ENCODE peak calls at places on chromosomes 4 and X, in five cellular contexts. One of them, this sample, is unnamed.

GRCh38 chrX:149374751-149375150 is 130.4 kb downstream of the IDS start:
- DNase-seq in K562: no peak
- DNase-seq in endothelial cell of umbilical vein: no peak
- DNase-seq in HepG2: no peak
- DNase-seq in A549: no peak
- DNase-seq in this sample: no peak

GRCh38 chr4:89879201-89879600 is 15.5 kb upstream of the MMRN1 start:
- DNase-seq in K562: no peak
- DNase-seq in endothelial cell of umbilical vein: no peak
- DNase-seq in HepG2: no peak
- DNase-seq in A549: no peak
- DNase-seq in this sample: no peak

GRCh38 chr4:48339642-48340041 is 1.7 kb upstream of the SLAIN2 start:
- DNase-seq in K562: no peak
- DNase-seq in endothelial cell of umbilical vein: no peak
- DNase-seq in HepG2: no peak
- DNase-seq in A549: no peak
- DNase-seq in this sample: no peak

GRCh38 chrX:83416273-83416672 is 91.8 kb upstream of the POU3F4 start:
- DNase-seq in K562: no peak
- DNase-seq in endothelial cell of umbilical vein: no peak
- DNase-seq in HepG2: no peak
- DNase-seq in A549: no peak
- DNase-seq in this sample: no peak

GRCh38 chr4:176259330-176260090 is 9.5 kb downstream of the ASB5 start:
- DNase-seq in K562: no peak
- DNase-seq in endothelial cell of umbilical vein: no peak
- DNase-seq in HepG2: no peak
- DNase-seq in A549: no peak
- DNase-seq in this sample: no peak

GRCh38 chrX:7147431-7147977 is at the start of gene STS:
- DNase-seq in K562: no peak
- DNase-seq in endothelial cell of umbilical vein: peak
- DNase-seq in HepG2: no peak
- DNase-seq in A549: no peak
- DNase-seq in this sample: peak

GRCh38 chr4:156635046-156635445 is 336.6 kb downstream of the PDGFC start:
- DNase-seq in K562: no peak
- DNase-seq in endothelial cell of umbilical vein: no peak
- DNase-seq in HepG2: no peak
- DNase-seq in A549: no peak
- DNase-seq in this sample: no peak

GRCh38 chr4:18322111-18322510 is 300.6 kb upstream of the LCORL start:
- DNase-seq in K562: no peak
- DNase-seq in endothelial cell of umbilical vein: no peak
- DNase-seq in HepG2: no peak
- DNase-seq in A549: no peak
- DNase-seq in this sample: no peak

GRCh38 chr4:184591070-184591677 is 58.1 kb downstream of the CASP3 start:
- DNase-seq in K562: no peak
- DNase-seq in endothelial cell of umbilical vein: no peak
- DNase-seq in HepG2: no peak
- DNase-seq in A549: no peak
- DNase-seq in this sample: no peak

GRCh38 chr4:5708171-5708828 is at the start of gene EVC2:
- DNase-seq in K562: peak
- DNase-seq in endothelial cell of umbilical vein: peak
- DNase-seq in HepG2: no peak
- DNase-seq in A549: peak
- DNase-seq in this sample: peak

GRCh38 chr4:5638976-5639375 is 69.4 kb downstream of the EVC2 start:
- DNase-seq in K562: no peak
- DNase-seq in endothelial cell of umbilical vein: no peak
- DNase-seq in HepG2: no peak
- DNase-seq in A549: peak
- DNase-seq in this sample: no peak

GRCh38 chr4:65668201-65669007 is 1.9 kb downstream of the EPHA5 start:
- DNase-seq in K562: no peak
- DNase-seq in endothelial cell of umbilical vein: no peak
- DNase-seq in HepG2: no peak
- DNase-seq in A549: no peak
- DNase-seq in this sample: peak

GRCh38 chr4:2362286-2363055 is 56.0 kb downstream of the ZFYVE28 start:
- DNase-seq in K562: no peak
- DNase-seq in endothelial cell of umbilical vein: no peak
- DNase-seq in HepG2: no peak
- DNase-seq in A549: no peak
- DNase-seq in this sample: no peak

GRCh38 chr4:71230258-71230594 is 108.6 kb upstream of the SLC4A4 start:
- DNase-seq in K562: no peak
- DNase-seq in endothelial cell of umbilical vein: no peak
- DNase-seq in HepG2: no peak
- DNase-seq in A549: no peak
- DNase-seq in this sample: no peak

GRCh38 chrX:12974217-12974796 is 603 bp upstream of the TMSB4X start:
- DNase-seq in K562: peak
- DNase-seq in endothelial cell of umbilical vein: peak
- DNase-seq in HepG2: no peak
- DNase-seq in A549: peak
- DNase-seq in this sample: peak

GRCh38 chr4:151429957-151430548 is 21.1 kb downstream of the FHIP1A start:
- DNase-seq in K562: no peak
- DNase-seq in endothelial cell of umbilical vein: no peak
- DNase-seq in HepG2: no peak
- DNase-seq in A549: no peak
- DNase-seq in this sample: no peak
- TF ChIP-seq JUN in K562: no peak
- TF ChIP-seq JUN in endothelial cell of umbilical vein: no peak
- TF ChIP-seq JUN in HepG2: no peak
- TF ChIP-seq JUN in A549: no peak
- TF ChIP-seq JUN in this sample: no peak

GRCh38 chrX:20829665-20830481 is 544.3 kb upstream of the CNKSR2 start:
- DNase-seq in K562: no peak
- DNase-seq in endothelial cell of umbilical vein: no peak
- DNase-seq in HepG2: no peak
- DNase-seq in A549: peak
- DNase-seq in this sample: no peak
- TF ChIP-seq JUN in K562: no peak
- TF ChIP-seq JUN in endothelial cell of umbilical vein: no peak
- TF ChIP-seq JUN in HepG2: no peak
- TF ChIP-seq JUN in A549: peak
- TF ChIP-seq JUN in this sample: no peak

GRCh38 chrX:11784543-11784942 is 26.5 kb downstream of the MSL3 start:
- DNase-seq in K562: no peak
- DNase-seq in endothelial cell of umbilical vein: no peak
- DNase-seq in HepG2: no peak
- DNase-seq in A549: no peak
- DNase-seq in this sample: no peak
- TF ChIP-seq JUN in K562: no peak
- TF ChIP-seq JUN in endothelial cell of umbilical vein: no peak
- TF ChIP-seq JUN in HepG2: no peak
- TF ChIP-seq JUN in A549: no peak
- TF ChIP-seq JUN in this sample: no peak

GRCh38 chrX:16918979-16919378 is 27.5 kb upstream of the REPS2 start:
- DNase-seq in K562: no peak
- DNase-seq in endothelial cell of umbilical vein: no peak
- DNase-seq in HepG2: no peak
- DNase-seq in A549: no peak
- DNase-seq in this sample: no peak

GRCh38 chrX:16920116-16920515 is 26.3 kb upstream of the REPS2 start:
- DNase-seq in K562: no peak
- DNase-seq in endothelial cell of umbilical vein: peak
- DNase-seq in HepG2: no peak
- DNase-seq in A549: no peak
- DNase-seq in this sample: no peak

GRCh38 chrX:16924631-16925239 is 21.7 kb upstream of the REPS2 start:
- DNase-seq in K562: no peak
- DNase-seq in endothelial cell of umbilical vein: no peak
- DNase-seq in HepG2: no peak
- DNase-seq in A549: no peak
- DNase-seq in this sample: no peak

GRCh38 chrX:16923157-16923556 is 23.3 kb upstream of the REPS2 start:
- DNase-seq in K562: no peak
- DNase-seq in endothelial cell of umbilical vein: no peak
- DNase-seq in HepG2: no peak
- DNase-seq in A549: no peak
- DNase-seq in this sample: no peak
- TF ChIP-seq JUN in K562: no peak
- TF ChIP-seq JUN in endothelial cell of umbilical vein: no peak
- TF ChIP-seq JUN in HepG2: no peak
- TF ChIP-seq JUN in A549: no peak
- TF ChIP-seq JUN in this sample: no peak

GRCh38 chr4:126395661-126396060 is 1080.9 kb downstream of the FAT4 start:
- DNase-seq in K562: no peak
- DNase-seq in endothelial cell of umbilical vein: no peak
- DNase-seq in HepG2: no peak
- DNase-seq in A549: peak
- DNase-seq in this sample: no peak
- TF ChIP-seq JUN in K562: no peak
- TF ChIP-seq JUN in endothelial cell of umbilical vein: no peak
- TF ChIP-seq JUN in HepG2: no peak
- TF ChIP-seq JUN in A549: no peak
- TF ChIP-seq JUN in this sample: no peak

DNA sequence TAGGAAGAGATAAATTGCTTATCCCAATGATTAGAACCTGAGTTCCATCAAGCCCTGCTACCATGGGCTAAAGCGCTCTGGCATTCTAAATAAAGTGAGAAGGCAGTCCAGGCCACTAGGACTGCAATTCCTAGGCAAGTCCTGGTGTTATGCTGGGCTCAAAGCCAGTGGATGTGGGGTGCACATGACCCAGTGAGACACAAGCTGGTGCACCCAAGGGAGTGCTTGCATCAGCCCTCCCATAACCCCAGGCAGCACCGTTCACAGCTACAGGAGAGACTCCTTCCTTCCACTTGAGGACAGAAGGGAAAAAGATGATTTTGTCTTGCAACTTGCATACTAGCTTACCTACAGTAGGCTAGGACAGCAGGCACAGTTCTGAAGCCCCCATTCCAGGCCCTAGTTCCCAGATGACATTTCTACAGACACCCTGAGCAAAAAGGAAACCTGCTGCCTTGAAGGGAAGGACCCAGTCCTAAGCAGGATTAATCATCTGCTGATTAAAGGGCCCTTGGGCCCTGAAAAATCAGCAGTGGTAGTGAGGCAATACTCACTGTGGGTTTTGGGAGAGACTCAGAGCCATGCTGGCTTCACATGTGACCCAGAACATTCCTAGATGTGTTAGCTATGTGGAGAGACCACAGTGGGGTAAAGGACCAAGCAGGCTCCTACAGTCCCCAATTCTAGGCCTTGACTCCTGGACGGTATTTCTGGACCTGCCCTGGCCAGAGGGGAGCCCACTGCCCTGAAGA is 77.8 kb downstream of the KLHL13 start:
- DNase-seq in K562: no peak
- DNase-seq in endothelial cell of umbilical vein: no peak
- DNase-seq in HepG2: no peak
- DNase-seq in A549: no peak
- DNase-seq in this sample: no peak
- TF ChIP-seq JUN in K562: no peak
- TF ChIP-seq JUN in endothelial cell of umbilical vein: no peak
- TF ChIP-seq JUN in HepG2: no peak
- TF ChIP-seq JUN in A549: no peak
- TF ChIP-seq JUN in this sample: no peak

GRCh38 chrX:154012336-154012991 is 7.2 kb downstream of the IRAK1 start:
- DNase-seq in K562: no peak
- DNase-seq in endothelial cell of umbilical vein: no peak
- DNase-seq in HepG2: peak
- DNase-seq in A549: no peak
- DNase-seq in this sample: no peak
- TF ChIP-seq JUN in K562: no peak
- TF ChIP-seq JUN in endothelial cell of umbilical vein: no peak
- TF ChIP-seq JUN in HepG2: no peak
- TF ChIP-seq JUN in A549: no peak
- TF ChIP-seq JUN in this sample: no peak